ENCODE peak calls at places on chromosomes 13 and 19, in six cellular contexts. One of them, this sample, is unnamed.

GRCh38 chr19:15443838-15444237 is 5.9 kb downstream of the WIZ start:
- DNase-seq in breast epithelium: no peak
- DNase-seq in Peyer's patch: no peak
- DNase-seq in uterus: no peak
- DNase-seq in GM12892: no peak
- DNase-seq in GM12891: no peak
- DNase-seq in this sample: no peak

GRCh38 chr13:24615911-24616472 is 64.2 kb upstream of the ATP12A start:
- DNase-seq in GM12891: no peak
- DNase-seq in uterus: no peak
- DNase-seq in breast epithelium: no peak
- DNase-seq in GM12892: no peak
- DNase-seq in Peyer's patch: no peak
- DNase-seq in this sample: no peak

GRCh38 chr13:110237895-110238294 is 69.1 kb downstream of the COL4A1 start:
- DNase-seq in uterus: peak; percentile 11
- DNase-seq in breast epithelium: no peak
- DNase-seq in GM12891: no peak
- DNase-seq in GM12892: no peak
- DNase-seq in Peyer's patch: no peak
- DNase-seq in this sample: no peak

GRCh38 chr19:37309834-37310575 is 60.9 kb upstream of the ZNF527 start:
- DNase-seq in uterus: no peak
- DNase-seq in breast epithelium: no peak
- DNase-seq in GM12892: no peak
- DNase-seq in GM12891: no peak
- DNase-seq in Peyer's patch: no peak
- DNase-seq in this sample: no peak

GRCh38 chr13:54210397-54211050 is 1181.9 kb downstream of the OLFM4 start:
- DNase-seq in Peyer's patch: no peak
- DNase-seq in GM12891: no peak
- DNase-seq in breast epithelium: peak; percentile 82
- DNase-seq in GM12892: no peak
- DNase-seq in uterus: no peak
- DNase-seq in this sample: no peak

GRCh38 chr13:36685912-36686311 is 12.1 kb downstream of the SERTM1 start:
- DNase-seq in uterus: peak; percentile 27
- DNase-seq in GM12892: no peak
- DNase-seq in breast epithelium: no peak
- DNase-seq in GM12891: no peak
- DNase-seq in Peyer's patch: no peak
- DNase-seq in this sample: no peak

GRCh38 chr13:108980237-108980636 is 350.8 kb downstream of the MYO16 start:
- DNase-seq in GM12892: no peak
- DNase-seq in breast epithelium: no peak
- DNase-seq in Peyer's patch: no peak
- DNase-seq in uterus: no peak
- DNase-seq in GM12891: no peak
- DNase-seq in this sample: no peak

GRCh38 chr13:94758571-94758970 is 46.2 kb upstream of the SOX21 start:
- DNase-seq in GM12892: no peak
- DNase-seq in breast epithelium: no peak
- DNase-seq in uterus: no peak
- DNase-seq in GM12891: no peak
- DNase-seq in Peyer's patch: no peak
- DNase-seq in this sample: no peak

GRCh38 chr19:31289381-31289880 is 59.8 kb downstream of the TSHZ3 start:
- DNase-seq in GM12892: no peak
- DNase-seq in Peyer's patch: peak; percentile 3
- DNase-seq in breast epithelium: no peak
- DNase-seq in GM12891: no peak
- DNase-seq in uterus: no peak
- DNase-seq in this sample: no peak

GRCh38 chr13:21800847-21801616 is 130.2 kb downstream of the FGF9 start:
- DNase-seq in breast epithelium: no peak
- DNase-seq in GM12892: no peak
- DNase-seq in GM12891: no peak
- DNase-seq in Peyer's patch: no peak
- DNase-seq in uterus: no peak
- DNase-seq in this sample: no peak

GRCh38 chr19:17114414-17114831 is 38.8 kb downstream of the MYO9B start:
- DNase-seq in GM12892: no peak
- DNase-seq in Peyer's patch: no peak
- DNase-seq in uterus: no peak
- DNase-seq in breast epithelium: peak; percentile 81
- DNase-seq in GM12891: no peak
- DNase-seq in this sample: no peak

GRCh38 chr19:31175564-31176348 is 173.5 kb downstream of the TSHZ3 start:
- DNase-seq in GM12891: no peak
- DNase-seq in Peyer's patch: no peak
- DNase-seq in breast epithelium: no peak
- DNase-seq in GM12892: no peak
- DNase-seq in uterus: no peak
- DNase-seq in this sample: no peak

GRCh38 chr19:35908010-35908441 is at the start of gene TYROBP:
- DNase-seq in GM12891: no peak
- DNase-seq in GM12892: no peak
- DNase-seq in Peyer's patch: no peak
- DNase-seq in breast epithelium: no peak
- DNase-seq in uterus: no peak
- DNase-seq in this sample: no peak
- TF ChIP-seq POLR2A in GM12891: no peak
- TF ChIP-seq POLR2A in GM12892: no peak
- TF ChIP-seq POLR2A in Peyer's patch: no peak
- TF ChIP-seq POLR2A in breast epithelium: no peak
- TF ChIP-seq POLR2A in uterus: no peak
- TF ChIP-seq POLR2A in this sample: no peak

DNA sequence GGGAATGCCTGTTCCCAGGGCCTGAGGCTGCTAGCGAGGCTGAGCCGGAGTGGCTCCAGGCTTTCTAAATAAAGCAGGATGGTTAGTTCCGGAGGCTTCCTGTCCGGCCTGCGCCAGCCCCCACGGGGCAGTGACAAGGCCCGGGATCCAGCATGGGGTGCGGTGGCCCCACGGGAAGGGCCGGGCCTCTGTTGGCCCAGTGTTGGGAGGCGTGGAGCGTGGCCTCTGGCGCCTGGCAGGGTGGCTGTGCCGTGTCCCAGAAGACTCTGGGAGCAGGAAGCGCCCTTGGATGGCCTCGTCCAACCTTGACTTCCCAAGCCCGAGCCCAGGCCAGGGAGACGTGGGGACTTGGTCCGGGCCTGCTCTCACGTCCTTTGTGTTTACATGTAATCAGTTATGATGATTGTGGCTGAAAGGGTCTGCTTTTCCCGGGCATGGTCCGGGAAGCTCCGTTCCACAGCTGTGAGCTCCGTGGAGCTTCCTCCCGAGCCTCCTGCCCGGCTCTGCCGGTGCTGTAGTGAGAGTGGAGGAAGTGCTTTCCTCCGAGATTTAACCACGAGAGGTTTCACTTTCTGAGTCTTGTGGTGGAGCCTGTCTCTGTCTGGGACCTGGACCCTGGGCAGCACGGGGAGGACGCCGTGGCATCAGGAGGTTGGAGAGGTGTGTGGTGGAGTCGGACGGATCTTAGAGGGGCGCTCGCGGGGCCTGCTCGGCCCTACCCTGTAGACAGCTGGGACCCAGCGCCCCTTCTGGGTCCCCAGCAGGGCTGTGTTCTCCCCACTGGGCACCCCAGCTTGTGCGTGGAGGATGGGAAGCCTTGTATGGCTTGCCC is 4.6 kb downstream of the GNA11 start:
- DNase-seq in breast epithelium: no peak
- DNase-seq in GM12892: no peak
- DNase-seq in uterus: no peak
- DNase-seq in Peyer's patch: peak; percentile 80
- DNase-seq in GM12891: no peak
- DNase-seq in this sample: no peak
- TF ChIP-seq POLR2A in breast epithelium: no peak
- TF ChIP-seq POLR2A in GM12892: no peak
- TF ChIP-seq POLR2A in uterus: no peak
- TF ChIP-seq POLR2A in Peyer's patch: no peak
- TF ChIP-seq POLR2A in GM12891: no peak
- TF ChIP-seq POLR2A in this sample: no peak

GRCh38 chr19:3359850-3360493 is 6.4 kb upstream of the NFIC start:
- DNase-seq in uterus: no peak
- DNase-seq in Peyer's patch: no peak
- DNase-seq in GM12891: peak; percentile 77
- DNase-seq in breast epithelium: no peak
- DNase-seq in GM12892: peak; percentile 73
- DNase-seq in this sample: no peak
- TF ChIP-seq POLR2A in uterus: no peak
- TF ChIP-seq POLR2A in Peyer's patch: no peak
- TF ChIP-seq POLR2A in GM12891: no peak
- TF ChIP-seq POLR2A in breast epithelium: no peak
- TF ChIP-seq POLR2A in GM12892: no peak
- TF ChIP-seq POLR2A in this sample: no peak

DNA sequence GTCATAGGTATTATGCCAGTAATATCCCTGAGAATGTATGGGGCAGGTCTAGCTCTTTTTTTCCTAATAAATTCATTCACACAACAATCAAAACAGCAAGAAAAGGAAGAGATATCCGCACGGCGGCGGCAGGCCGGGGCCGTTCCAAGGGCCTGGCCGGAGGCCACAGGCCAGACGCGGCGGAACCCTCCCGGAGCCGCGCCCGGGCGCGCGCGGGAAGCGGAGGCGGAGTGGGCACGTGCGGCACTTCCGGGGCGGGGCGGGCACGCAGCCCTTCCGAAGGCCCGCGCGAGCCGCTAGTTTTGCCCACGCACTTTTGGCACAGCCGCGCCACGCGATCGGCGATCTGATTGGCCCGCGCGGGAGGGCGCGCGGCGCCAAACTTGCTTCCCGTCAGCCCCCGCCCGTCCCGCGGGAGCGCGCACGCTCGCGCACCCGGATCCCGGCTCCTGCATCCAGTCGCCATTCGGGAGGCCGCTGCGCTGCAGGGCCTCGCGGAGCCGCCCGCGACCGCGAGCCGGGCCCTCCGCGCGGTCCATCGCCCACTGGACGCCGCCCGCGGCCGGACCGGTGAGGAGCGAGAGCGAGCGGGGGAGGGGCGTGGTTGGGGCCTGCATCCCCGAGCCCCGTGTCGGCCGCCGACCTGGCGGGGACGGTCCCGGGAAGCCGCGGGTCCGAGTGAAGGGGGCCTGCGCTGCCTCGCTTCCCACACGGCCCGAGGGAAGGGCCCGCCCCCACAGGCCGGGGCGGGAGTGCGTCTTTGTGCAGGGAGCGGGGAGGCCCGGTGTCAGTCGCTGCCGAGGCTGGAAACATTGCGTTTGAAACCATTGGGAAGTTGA is at the start of gene CHAMP1:
- DNase-seq in breast epithelium: peak; percentile 91
- DNase-seq in uterus: peak; percentile 94
- DNase-seq in GM12892: peak; percentile 80
- DNase-seq in Peyer's patch: peak; percentile 98
- DNase-seq in GM12891: peak; percentile 81
- DNase-seq in this sample: peak; percentile 92
- TF ChIP-seq POLR2A in breast epithelium: no peak
- TF ChIP-seq POLR2A in uterus: peak; percentile 83
- TF ChIP-seq POLR2A in GM12892: peak; percentile 91
- TF ChIP-seq POLR2A in Peyer's patch: peak; percentile 86
- TF ChIP-seq POLR2A in GM12891: peak; percentile 78
- TF ChIP-seq POLR2A in this sample: peak; percentile 76

DNA sequence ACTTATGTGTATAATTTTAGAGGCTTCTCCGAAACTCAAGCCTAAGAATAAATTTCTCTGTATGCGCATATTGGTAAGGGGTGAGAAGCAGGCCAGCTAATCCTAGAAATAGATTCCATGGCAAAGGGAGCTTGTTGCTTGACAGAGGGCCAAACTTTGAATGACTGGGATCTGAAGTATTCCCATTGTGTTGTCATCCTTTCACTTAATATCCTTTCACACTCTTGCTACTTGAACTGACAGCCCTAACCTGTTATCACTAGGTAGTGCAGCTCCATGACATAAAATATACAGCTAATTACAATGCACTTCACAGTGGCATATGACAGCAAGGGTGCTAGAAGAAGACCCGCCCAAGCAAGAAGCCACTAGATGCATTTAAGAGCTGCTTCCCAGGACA is 309.8 kb downstream of the OXGR1 start:
- DNase-seq in uterus: no peak
- DNase-seq in GM12892: no peak
- DNase-seq in Peyer's patch: no peak
- DNase-seq in breast epithelium: no peak
- DNase-seq in GM12891: no peak
- DNase-seq in this sample: no peak
- TF ChIP-seq POLR2A in uterus: no peak
- TF ChIP-seq POLR2A in GM12892: no peak
- TF ChIP-seq POLR2A in Peyer's patch: no peak
- TF ChIP-seq POLR2A in breast epithelium: no peak
- TF ChIP-seq POLR2A in GM12891: no peak
- TF ChIP-seq POLR2A in this sample: no peak

DNA sequence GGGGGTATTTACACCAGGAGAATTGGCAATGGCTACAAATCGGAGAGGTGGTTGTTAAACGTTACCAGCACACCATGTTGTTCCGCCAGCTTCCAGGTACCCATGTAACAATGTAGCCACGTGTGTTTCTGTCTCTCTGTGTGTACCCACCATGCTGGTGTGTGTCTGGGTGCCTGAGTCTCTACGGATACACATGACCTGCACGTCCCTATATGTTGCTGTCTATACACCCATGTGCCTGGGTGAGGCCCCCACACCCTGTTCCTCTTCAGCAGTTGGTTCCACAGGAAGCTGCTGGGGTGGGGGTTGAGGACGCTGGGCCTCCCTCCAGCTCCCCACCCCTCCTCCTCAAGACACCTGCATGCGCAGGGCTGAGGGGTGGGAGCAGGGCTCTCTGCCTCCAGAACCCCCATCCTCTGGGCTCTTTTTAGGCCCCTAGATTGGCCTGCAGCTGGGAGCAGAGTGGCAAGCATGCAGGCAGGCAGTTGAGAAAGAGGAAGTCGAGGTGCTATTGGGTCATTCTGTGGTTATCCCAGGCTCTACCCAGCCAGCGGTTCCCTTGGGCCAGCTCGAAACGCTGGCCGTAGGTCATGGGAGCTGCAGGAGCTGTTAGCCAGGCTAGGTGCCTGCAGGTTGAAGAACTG is at the start of gene ARHGEF18:
- DNase-seq in breast epithelium: no peak
- DNase-seq in GM12892: peak; percentile 48
- DNase-seq in Peyer's patch: no peak
- DNase-seq in GM12891: no peak
- DNase-seq in uterus: no peak
- DNase-seq in this sample: no peak
- TF ChIP-seq POLR2A in breast epithelium: no peak
- TF ChIP-seq POLR2A in GM12892: no peak
- TF ChIP-seq POLR2A in Peyer's patch: no peak
- TF ChIP-seq POLR2A in GM12891: peak; percentile 51
- TF ChIP-seq POLR2A in uterus: no peak
- TF ChIP-seq POLR2A in this sample: no peak

GRCh38 chr19:35666251-35666913 is at the start of gene UPK1A:
- DNase-seq in GM12891: no peak
- DNase-seq in uterus: no peak
- DNase-seq in Peyer's patch: no peak
- DNase-seq in breast epithelium: no peak
- DNase-seq in GM12892: no peak
- DNase-seq in this sample: no peak
- TF ChIP-seq POLR2A in GM12891: no peak
- TF ChIP-seq POLR2A in uterus: no peak
- TF ChIP-seq POLR2A in Peyer's patch: no peak
- TF ChIP-seq POLR2A in breast epithelium: no peak
- TF ChIP-seq POLR2A in GM12892: no peak
- TF ChIP-seq POLR2A in this sample: no peak